ENCODE peak calls at places on chromosomes 16 and 17, in ten cellular contexts. One of them, this sample, is unnamed.

GRCh38 chr16:590165-590874 is 454 bp downstream of the RAB40C start:
- DNase-seq in H9: no peak
- DNase-seq in endothelial cell: peak
- DNase-seq in A549: no peak
- DNase-seq in NCI-H1092: no peak
- DNase-seq in M059J: peak
- DNase-seq in effector CD4-positive, alpha-beta T cell: no peak
- DNase-seq in KBM-7: peak
- DNase-seq in stromal cell of bone marrow: no peak
- DNase-seq in LHCN-M2: peak
- DNase-seq in this sample: no peak

GRCh38 chr17:76561799-76562268 is 22.0 kb downstream of the PRCD start:
- DNase-seq in H9: no peak
- DNase-seq in endothelial cell: no peak
- DNase-seq in A549: no peak
- DNase-seq in NCI-H1092: no peak
- DNase-seq in M059J: peak
- DNase-seq in effector CD4-positive, alpha-beta T cell: no peak
- DNase-seq in KBM-7: no peak
- DNase-seq in stromal cell of bone marrow: no peak
- DNase-seq in LHCN-M2: peak
- DNase-seq in this sample: no peak

GRCh38 chr17:50188521-50189395 is 12.7 kb downstream of the COL1A1 start:
- DNase-seq in H9: no peak
- DNase-seq in endothelial cell: no peak
- DNase-seq in A549: no peak
- DNase-seq in NCI-H1092: no peak
- DNase-seq in M059J: no peak
- DNase-seq in effector CD4-positive, alpha-beta T cell: no peak
- DNase-seq in KBM-7: no peak
- DNase-seq in stromal cell of bone marrow: no peak
- DNase-seq in LHCN-M2: no peak
- DNase-seq in this sample: no peak

GRCh38 chr17:82737981-82738877 is 2.8 kb downstream of the FN3K start:
- DNase-seq in H9: no peak
- DNase-seq in endothelial cell: no peak
- DNase-seq in A549: no peak
- DNase-seq in NCI-H1092: peak
- DNase-seq in M059J: no peak
- DNase-seq in effector CD4-positive, alpha-beta T cell: no peak
- DNase-seq in KBM-7: no peak
- DNase-seq in stromal cell of bone marrow: no peak
- DNase-seq in LHCN-M2: no peak
- DNase-seq in this sample: no peak

GRCh38 chr16:76280421-76280820 is 3.2 kb downstream of the CNTNAP4 start:
- DNase-seq in H9: no peak
- DNase-seq in endothelial cell: no peak
- DNase-seq in A549: no peak
- DNase-seq in NCI-H1092: no peak
- DNase-seq in M059J: no peak
- DNase-seq in effector CD4-positive, alpha-beta T cell: no peak
- DNase-seq in KBM-7: no peak
- DNase-seq in stromal cell of bone marrow: no peak
- DNase-seq in LHCN-M2: no peak
- DNase-seq in this sample: no peak

GRCh38 chr16:30675133-30675532 is 16.9 kb downstream of the FBRS start:
- DNase-seq in H9: no peak
- DNase-seq in endothelial cell: no peak
- DNase-seq in A549: no peak
- DNase-seq in NCI-H1092: no peak
- DNase-seq in M059J: no peak
- DNase-seq in effector CD4-positive, alpha-beta T cell: no peak
- DNase-seq in KBM-7: no peak
- DNase-seq in stromal cell of bone marrow: no peak
- DNase-seq in LHCN-M2: no peak
- DNase-seq in this sample: no peak

GRCh38 chr17:57369509-57369945 is 113.2 kb downstream of the MSI2 start:
- DNase-seq in H9: no peak
- DNase-seq in endothelial cell: no peak
- DNase-seq in A549: no peak
- DNase-seq in NCI-H1092: no peak
- DNase-seq in M059J: no peak
- DNase-seq in effector CD4-positive, alpha-beta T cell: no peak
- DNase-seq in KBM-7: no peak
- DNase-seq in stromal cell of bone marrow: no peak
- DNase-seq in LHCN-M2: peak
- DNase-seq in this sample: no peak

GRCh38 chr17:81556175-81556691 is 4.1 kb upstream of the FAAP100 start:
- DNase-seq in H9: no peak
- DNase-seq in endothelial cell: no peak
- DNase-seq in A549: peak
- DNase-seq in NCI-H1092: no peak
- DNase-seq in M059J: peak
- DNase-seq in effector CD4-positive, alpha-beta T cell: no peak
- DNase-seq in KBM-7: no peak
- DNase-seq in stromal cell of bone marrow: peak
- DNase-seq in LHCN-M2: peak
- DNase-seq in this sample: no peak

GRCh38 chr17:33647976-33648375 is 354.9 kb upstream of the ASIC2 start:
- DNase-seq in H9: peak
- DNase-seq in endothelial cell: peak
- DNase-seq in A549: peak
- DNase-seq in NCI-H1092: no peak
- DNase-seq in M059J: no peak
- DNase-seq in effector CD4-positive, alpha-beta T cell: no peak
- DNase-seq in KBM-7: no peak
- DNase-seq in stromal cell of bone marrow: peak
- DNase-seq in LHCN-M2: no peak
- DNase-seq in this sample: no peak

GRCh38 chr16:17273142-17273561 is 197.6 kb downstream of the XYLT1 start:
- DNase-seq in H9: no peak
- DNase-seq in endothelial cell: no peak
- DNase-seq in A549: peak
- DNase-seq in NCI-H1092: no peak
- DNase-seq in M059J: peak
- DNase-seq in effector CD4-positive, alpha-beta T cell: no peak
- DNase-seq in KBM-7: no peak
- DNase-seq in stromal cell of bone marrow: peak
- DNase-seq in LHCN-M2: peak
- DNase-seq in this sample: no peak

GRCh38 chr16:57474671-57475661 is 11.3 kb downstream of the DOK4 start:
- DNase-seq in H9: peak
- DNase-seq in endothelial cell: no peak
- DNase-seq in A549: no peak
- DNase-seq in NCI-H1092: no peak
- DNase-seq in M059J: no peak
- DNase-seq in effector CD4-positive, alpha-beta T cell: no peak
- DNase-seq in KBM-7: no peak
- DNase-seq in stromal cell of bone marrow: no peak
- DNase-seq in LHCN-M2: no peak
- DNase-seq in this sample: no peak

GRCh38 chr17:49494937-49495841 is at the start of gene NGFR:
- DNase-seq in H9: peak
- DNase-seq in endothelial cell: peak
- DNase-seq in A549: no peak
- DNase-seq in NCI-H1092: no peak
- DNase-seq in M059J: peak
- DNase-seq in effector CD4-positive, alpha-beta T cell: peak
- DNase-seq in KBM-7: peak
- DNase-seq in stromal cell of bone marrow: no peak
- DNase-seq in LHCN-M2: peak
- DNase-seq in this sample: peak

GRCh38 chr17:67515490-67516088 is 138.5 kb downstream of the PITPNC1 start:
- DNase-seq in H9: peak
- DNase-seq in endothelial cell: no peak
- DNase-seq in A549: no peak
- DNase-seq in NCI-H1092: no peak
- DNase-seq in M059J: no peak
- DNase-seq in effector CD4-positive, alpha-beta T cell: no peak
- DNase-seq in KBM-7: no peak
- DNase-seq in stromal cell of bone marrow: no peak
- DNase-seq in LHCN-M2: no peak
- DNase-seq in this sample: no peak

GRCh38 chr16:86015606-86016005 is 116.6 kb downstream of the IRF8 start:
- DNase-seq in H9: no peak
- DNase-seq in endothelial cell: no peak
- DNase-seq in A549: no peak
- DNase-seq in NCI-H1092: no peak
- DNase-seq in M059J: no peak
- DNase-seq in effector CD4-positive, alpha-beta T cell: no peak
- DNase-seq in KBM-7: no peak
- DNase-seq in stromal cell of bone marrow: no peak
- DNase-seq in LHCN-M2: no peak
- DNase-seq in this sample: no peak

GRCh38 chr16:69294051-69294450 is 17.1 kb upstream of the VPS4A start:
- DNase-seq in H9: no peak
- DNase-seq in endothelial cell: no peak
- DNase-seq in A549: no peak
- DNase-seq in NCI-H1092: no peak
- DNase-seq in M059J: no peak
- DNase-seq in effector CD4-positive, alpha-beta T cell: no peak
- DNase-seq in KBM-7: no peak
- DNase-seq in stromal cell of bone marrow: no peak
- DNase-seq in LHCN-M2: no peak
- DNase-seq in this sample: no peak

GRCh38 chr17:50908860-50909764 is 43.0 kb upstream of the TOB1 start:
- DNase-seq in H9: peak
- DNase-seq in endothelial cell: no peak
- DNase-seq in A549: no peak
- DNase-seq in NCI-H1092: no peak
- DNase-seq in M059J: no peak
- DNase-seq in effector CD4-positive, alpha-beta T cell: peak
- DNase-seq in KBM-7: peak
- DNase-seq in stromal cell of bone marrow: no peak
- DNase-seq in LHCN-M2: no peak
- DNase-seq in this sample: peak

GRCh38 chr16:85612801-85613608 is at the start of gene GSE1:
- DNase-seq in H9: peak
- DNase-seq in endothelial cell: peak
- DNase-seq in A549: peak
- DNase-seq in NCI-H1092: peak
- DNase-seq in M059J: peak
- DNase-seq in effector CD4-positive, alpha-beta T cell: peak
- DNase-seq in KBM-7: peak
- DNase-seq in stromal cell of bone marrow: peak
- DNase-seq in LHCN-M2: peak
- DNase-seq in this sample: peak

GRCh38 chr17:28738680-28739384 is 5.0 kb upstream of the TRAF4 start:
- DNase-seq in H9: no peak
- DNase-seq in endothelial cell: no peak
- DNase-seq in A549: no peak
- DNase-seq in NCI-H1092: no peak
- DNase-seq in M059J: no peak
- DNase-seq in effector CD4-positive, alpha-beta T cell: peak
- DNase-seq in KBM-7: no peak
- DNase-seq in stromal cell of bone marrow: no peak
- DNase-seq in LHCN-M2: no peak
- DNase-seq in this sample: no peak

GRCh38 chr17:43211123-43211479 is 574 bp upstream of the TMEM106A start:
- DNase-seq in H9: no peak
- DNase-seq in endothelial cell: no peak
- DNase-seq in A549: no peak
- DNase-seq in NCI-H1092: no peak
- DNase-seq in M059J: no peak
- DNase-seq in effector CD4-positive, alpha-beta T cell: no peak
- DNase-seq in KBM-7: no peak
- DNase-seq in stromal cell of bone marrow: no peak
- DNase-seq in LHCN-M2: no peak
- DNase-seq in this sample: no peak

GRCh38 chr16:83390759-83391158 is 417.0 kb upstream of the HSBP1 start:
- DNase-seq in H9: no peak
- DNase-seq in endothelial cell: no peak
- DNase-seq in A549: no peak
- DNase-seq in NCI-H1092: no peak
- DNase-seq in M059J: peak
- DNase-seq in effector CD4-positive, alpha-beta T cell: no peak
- DNase-seq in KBM-7: no peak
- DNase-seq in stromal cell of bone marrow: no peak
- DNase-seq in LHCN-M2: no peak
- DNase-seq in this sample: no peak

GRCh38 chr17:2051388-2052237 is 3.3 kb upstream of the HIC1 start:
- DNase-seq in H9: no peak
- DNase-seq in endothelial cell: no peak
- DNase-seq in A549: no peak
- DNase-seq in NCI-H1092: no peak
- DNase-seq in M059J: peak
- DNase-seq in effector CD4-positive, alpha-beta T cell: no peak
- DNase-seq in KBM-7: no peak
- DNase-seq in stromal cell of bone marrow: no peak
- DNase-seq in LHCN-M2: no peak
- DNase-seq in this sample: no peak

GRCh38 chr17:81160306-81160705 is 5.0 kb upstream of the PVALEF start:
- DNase-seq in H9: no peak
- DNase-seq in endothelial cell: peak
- DNase-seq in A549: no peak
- DNase-seq in NCI-H1092: no peak
- DNase-seq in M059J: no peak
- DNase-seq in effector CD4-positive, alpha-beta T cell: no peak
- DNase-seq in KBM-7: peak
- DNase-seq in stromal cell of bone marrow: no peak
- DNase-seq in LHCN-M2: no peak
- DNase-seq in this sample: no peak

GRCh38 chr17:4329838-4330237 is 36.6 kb downstream of the UBE2G1 start:
- DNase-seq in H9: no peak
- DNase-seq in endothelial cell: no peak
- DNase-seq in A549: peak
- DNase-seq in NCI-H1092: no peak
- DNase-seq in M059J: peak
- DNase-seq in effector CD4-positive, alpha-beta T cell: no peak
- DNase-seq in KBM-7: no peak
- DNase-seq in stromal cell of bone marrow: peak
- DNase-seq in LHCN-M2: peak
- DNase-seq in this sample: no peak

GRCh38 chr16:9594047-9594446 is 502.6 kb downstream of the HAPSTR1 start:
- DNase-seq in H9: no peak
- DNase-seq in endothelial cell: no peak
- DNase-seq in A549: no peak
- DNase-seq in NCI-H1092: no peak
- DNase-seq in M059J: no peak
- DNase-seq in effector CD4-positive, alpha-beta T cell: no peak
- DNase-seq in KBM-7: no peak
- DNase-seq in stromal cell of bone marrow: no peak
- DNase-seq in LHCN-M2: no peak
- DNase-seq in this sample: no peak

GRCh38 chr17:45339646-45340605 is 23.1 kb upstream of the MAP3K14 start:
- DNase-seq in H9: peak
- DNase-seq in endothelial cell: no peak
- DNase-seq in A549: no peak
- DNase-seq in NCI-H1092: no peak
- DNase-seq in M059J: peak
- DNase-seq in effector CD4-positive, alpha-beta T cell: no peak
- DNase-seq in KBM-7: no peak
- DNase-seq in stromal cell of bone marrow: no peak
- DNase-seq in LHCN-M2: peak
- DNase-seq in this sample: no peak

GRCh38 chr17:68790931-68791330 is 164.3 kb downstream of the ABCA8 start:
- DNase-seq in H9: no peak
- DNase-seq in endothelial cell: no peak
- DNase-seq in A549: no peak
- DNase-seq in NCI-H1092: no peak
- DNase-seq in M059J: no peak
- DNase-seq in effector CD4-positive, alpha-beta T cell: no peak
- DNase-seq in KBM-7: no peak
- DNase-seq in stromal cell of bone marrow: no peak
- DNase-seq in LHCN-M2: no peak
- DNase-seq in this sample: no peak

GRCh38 chr16:69477546-69477945 is 53.1 kb downstream of the CYB5B start:
- DNase-seq in H9: no peak
- DNase-seq in endothelial cell: no peak
- DNase-seq in A549: no peak
- DNase-seq in NCI-H1092: no peak
- DNase-seq in M059J: peak
- DNase-seq in effector CD4-positive, alpha-beta T cell: no peak
- DNase-seq in KBM-7: peak
- DNase-seq in stromal cell of bone marrow: no peak
- DNase-seq in LHCN-M2: no peak
- DNase-seq in this sample: no peak

GRCh38 chr16:2799205-2799851 is 1.1 kb downstream of the PRSS41 start:
- DNase-seq in H9: no peak
- DNase-seq in endothelial cell: no peak
- DNase-seq in A549: no peak
- DNase-seq in NCI-H1092: no peak
- DNase-seq in M059J: no peak
- DNase-seq in effector CD4-positive, alpha-beta T cell: no peak
- DNase-seq in KBM-7: no peak
- DNase-seq in stromal cell of bone marrow: no peak
- DNase-seq in LHCN-M2: no peak
- DNase-seq in this sample: no peak